ENCODE peak calls at places on chromosomes 2 and 18, in six cellular contexts. P is choroid plexus epithelial cell; E is bronchial epithelial cell; F is stimulated activated CD4-positive, alpha-beta T cell treated with anti-CD3 and anti-CD28 coated beads, Interleukin-2, amount 100 ng/mL, for 48 hours; L is KBM-7; Y is NCI-H1092. I is an unnamed sample.

GRCh38 chr2:240448387-240449274 is 13.2 kb downstream of the GPC1 start:
- DNase-seq in P (no peak), E (no peak), F (no peak), L (no peak), Y (no peak), I (no peak)

GRCh38 chr18:79587298-79588125 is 92.1 kb upstream of the CTDP1 start:
- DNase-seq in P (no peak), E (no peak), F (no peak), L (no peak), Y (no peak), I (peak)

GRCh38 chr2:210399440-210400041 is 77.0 kb downstream of the LANCL1 start:
- DNase-seq in P (peak), E (peak), F (no peak), L (no peak), Y (no peak), I (no peak)

GRCh38 chr2:45821558-45822271 is 170.2 kb downstream of the PRKCE start:
- DNase-seq in P (peak), E (peak), F (no peak), L (no peak), Y (no peak), I (peak)

GRCh38 chr2:109057686-109058085 is 68.7 kb upstream of the EDAR start:
- DNase-seq in P (no peak), E (no peak), F (no peak), L (no peak), Y (no peak), I (no peak)

GRCh38 chr2:100722125-100722524 is 97.8 kb upstream of the NPAS2 start:
- DNase-seq in P (no peak), E (no peak), F (no peak), L (no peak), Y (no peak), I (no peak)

GRCh38 chr2:105377871-105378270 is 21.0 kb downstream of the FHL2 start:
- DNase-seq in P (no peak), E (no peak), F (no peak), L (no peak), Y (no peak), I (no peak)

GRCh38 chr2:189674374-189675112 is at the start of gene ANKAR:
- DNase-seq in P (peak), E (peak), F (peak), L (peak), Y (peak), I (peak)

GRCh38 chr18:42365550-42365949 is 410.5 kb downstream of the PIK3C3 start:
- DNase-seq in P (no peak), E (no peak), F (no peak), L (no peak), Y (no peak), I (no peak)

GRCh38 chr18:36352384-36352783 is 54.9 kb downstream of the FHOD3 start:
- DNase-seq in P (peak), E (peak), F (no peak), L (no peak), Y (no peak), I (peak)

GRCh38 chr2:155151945-155152344 is 453.4 kb downstream of the KCNJ3 start:
- DNase-seq in P (no peak), E (no peak), F (no peak), L (no peak), Y (no peak), I (no peak)

GRCh38 chr2:54572262-54572635 is 116.1 kb downstream of the SPTBN1 start:
- DNase-seq in P (peak), E (peak), F (no peak), L (peak), Y (no peak), I (no peak)

GRCh38 chr2:241808701-241809382 is at the start of gene NEU4:
- DNase-seq in P (no peak), E (no peak), F (no peak), L (no peak), Y (no peak), I (no peak)

GRCh38 chr18:23530195-23530594 is 26.9 kb downstream of the RMC1 start:
- DNase-seq in P (no peak), E (no peak), F (no peak), L (no peak), Y (no peak), I (no peak)

GRCh38 chr18:27261769-27262549 is 76.9 kb upstream of the CHST9 start:
- DNase-seq in P (no peak), E (no peak), F (no peak), L (no peak), Y (no peak), I (no peak)